ENCODE peak calls at places on chromosomes 16 and 17, in seven cellular contexts. L, A, G, V, P, N and Z are unnamed samples.

GRCh38 chr17:80720624-80721577 is 176.3 kb downstream of the RPTOR start:
- DNase-seq in L (no peak), A (peak; percentile 52), G (no peak), V (peak; percentile 82), P (no peak), N (no peak), Z (peak; percentile 84)

GRCh38 chr16:52925143-52925542 is 127.6 kb downstream of the CHD9NB start:
- DNase-seq in L (no peak), A (no peak), G (no peak), V (no peak), P (no peak), N (no peak), Z (no peak)

GRCh38 chr17:77875881-77876509 is 82.5 kb upstream of the TNRC6C start:
- DNase-seq in L (no peak), A (no peak), G (no peak), V (peak; percentile 38), P (peak; percentile 37), N (no peak), Z (no peak)

GRCh38 chr17:34517406-34517805 is 62.0 kb upstream of the TMEM132E start:
- DNase-seq in L (no peak), A (no peak), G (no peak), V (no peak), P (no peak), N (no peak), Z (no peak)

GRCh38 chr16:68782198-68783174 is 45.4 kb downstream of the CDH1 start:
- DNase-seq in L (no peak), A (no peak), G (no peak), V (no peak), P (no peak), N (no peak), Z (no peak)

GRCh38 chr16:73219176-73219575 is 171.2 kb upstream of the ZFHX3 start:
- DNase-seq in L (no peak), A (no peak), G (no peak), V (no peak), P (no peak), N (no peak), Z (no peak)

GRCh38 chr17:39069114-39069756 is 82.2 kb downstream of the PLXDC1 start:
- DNase-seq in L (peak; percentile 64), A (peak; percentile 66), G (peak; percentile 73), V (peak; percentile 32), P (peak; percentile 28), N (no peak), Z (peak; percentile 30)

GRCh38 chr17:7141824-7142223 is 27.2 kb upstream of the ASGR2 start:
- DNase-seq in L (no peak), A (no peak), G (no peak), V (peak; percentile 57), P (no peak), N (no peak), Z (peak; percentile 74)

GRCh38 chr17:4852504-4853075 is 19.4 kb downstream of the MINK1 start:
- DNase-seq in L (peak; percentile 25), A (peak; percentile 50), G (peak; percentile 72), V (peak; percentile 59), P (peak; percentile 46), N (no peak), Z (peak; percentile 68)

GRCh38 chr16:57988929-57989328 is 11.5 kb downstream of the ZNF319 start:
- DNase-seq in L (no peak), A (peak; percentile 57), G (no peak), V (peak; percentile 85), P (no peak), N (peak; percentile 60), Z (peak; percentile 92)

GRCh38 chr17:30372755-30373154 is 6.0 kb upstream of the CPD start:
- DNase-seq in L (no peak), A (no peak), G (no peak), V (peak; percentile 93), P (peak; percentile 47), N (no peak), Z (peak; percentile 97)

GRCh38 chr17:15220785-15221184 is 44.3 kb downstream of the PMP22 start:
- DNase-seq in L (no peak), A (no peak), G (no peak), V (no peak), P (no peak), N (no peak), Z (no peak)

GRCh38 chr16:1959269-1960039 is at the start of gene NDUFB10:
- DNase-seq in L (peak; percentile 96), A (peak; percentile 79), G (peak; percentile 53), V (peak; percentile 84), P (peak; percentile 82), N (peak; percentile 57), Z (peak; percentile 68)

GRCh38 chr17:6936370-6937028 is 59.4 kb upstream of the ALOX12 start:
- DNase-seq in L (no peak), A (peak; percentile 29), G (no peak), V (no peak), P (no peak), N (no peak), Z (no peak)

GRCh38 chr17:9487406-9487805 is 88.2 kb downstream of the STX8 start:
- DNase-seq in L (no peak), A (no peak), G (no peak), V (no peak), P (no peak), N (no peak), Z (no peak)

GRCh38 chr16:88365244-88365865 is 17.4 kb upstream of the ZNF469 start:
- DNase-seq in L (no peak), A (no peak), G (no peak), V (no peak), P (no peak), N (no peak), Z (no peak)

GRCh38 chr17:79979201-79979840 is 56.4 kb downstream of the TBC1D16 start:
- DNase-seq in L (no peak), A (no peak), G (no peak), V (no peak), P (no peak), N (no peak), Z (no peak)

GRCh38 chr16:11379420-11379819 is 34.2 kb downstream of the RMI2 start:
- DNase-seq in L (no peak), A (no peak), G (no peak), V (peak; percentile 25), P (no peak), N (no peak), Z (peak; percentile 33)

GRCh38 chr17:15999974-16000827 is 577 bp downstream of the TTC19 start:
- DNase-seq in L (peak; percentile 68), A (peak; percentile 28), G (peak; percentile 10), V (peak; percentile 29), P (no peak), N (no peak), Z (no peak)

GRCh38 chr17:75535119-75535537 is 9.6 kb downstream of the LLGL2 start:
- DNase-seq in L (no peak), A (no peak), G (no peak), V (no peak), P (no peak), N (no peak), Z (no peak)

GRCh38 chr17:45149669-45150603 is 1.7 kb downstream of the HEXIM1 start:
- DNase-seq in L (peak; percentile 76), A (peak; percentile 68), G (no peak), V (peak; percentile 65), P (peak; percentile 39), N (peak; percentile 42), Z (no peak)

GRCh38 chr16:35798885-35799426 is 2339.5 kb downstream of the TP53TG3F start:
- DNase-seq in L (no peak), A (peak; percentile 16), G (peak; percentile 93), V (no peak), P (no peak), N (peak; percentile 95), Z (no peak)

GRCh38 chr16:25699069-25699468 is 7.3 kb downstream of the HS3ST4 start:
- DNase-seq in L (no peak), A (no peak), G (no peak), V (no peak), P (no peak), N (no peak), Z (no peak)

GRCh38 chr17:14038206-14038605 is 31.1 kb upstream of the COX10 start:
- DNase-seq in L (no peak), A (no peak), G (no peak), V (no peak), P (peak; percentile 55), N (no peak), Z (peak; percentile 2)

GRCh38 chr16:49811630-49812334 is 44.1 kb downstream of the ZNF423 start:
- DNase-seq in L (peak; percentile 41), A (peak; percentile 83), G (no peak), V (no peak), P (no peak), N (peak; percentile 65), Z (no peak)

GRCh38 chr16:29674188-29674587 is 4.8 kb upstream of the QPRT start:
- DNase-seq in L (no peak), A (peak; percentile 25), G (no peak), V (no peak), P (peak; percentile 22), N (peak; percentile 46), Z (no peak)

GRCh38 chr17:79612468-79613194 is 1.8 kb upstream of the RBFOX3 start:
- DNase-seq in L (peak; percentile 77), A (peak; percentile 95), G (peak; percentile 93), V (peak; percentile 29), P (peak; percentile 8), N (peak; percentile 76), Z (peak; percentile 1)

GRCh38 chr16:660459-661183 is 7.3 kb upstream of the RHOT2 start:
- DNase-seq in L (peak; percentile 96), A (peak; percentile 82), G (no peak), V (peak; percentile 51), P (peak; percentile 75), N (no peak), Z (peak; percentile 65)

GRCh38 chr17:49603720-49604119 is 28.0 kb downstream of the NXPH3 start:
- DNase-seq in L (no peak), A (no peak), G (no peak), V (no peak), P (no peak), N (no peak), Z (no peak)

GRCh38 chr17:32596666-32597065 is 109.9 kb downstream of the CDK5R1 start:
- DNase-seq in L (no peak), A (peak; percentile 94), G (peak; percentile 96), V (no peak), P (no peak), N (peak; percentile 93), Z (no peak)

GRCh38 chr17:42484304-42484703 is 25.6 kb downstream of the ATP6V0A1 start:
- DNase-seq in L (no peak), A (no peak), G (no peak), V (no peak), P (no peak), N (no peak), Z (no peak)

GRCh38 chr17:13140750-13141149 is 122.9 kb upstream of the ELAC2 start:
- DNase-seq in L (no peak), A (no peak), G (no peak), V (no peak), P (no peak), N (no peak), Z (no peak)

GRCh38 chr16:30895592-30896202 is 717 bp upstream of the CTF1 start:
- DNase-seq in L (no peak), A (no peak), G (no peak), V (no peak), P (no peak), N (no peak), Z (no peak)